ENCODE peak calls at places on chromosomes 2 and 18, in six cellular contexts. One of them, this sample, is unnamed.

GRCh38 chr18:3264362-3264761 is 2.4 kb downstream of the MYL12B start:
- DNase-seq in iris pigment epithelial cell: peak
- DNase-seq in GM12878: no peak
- DNase-seq in T-helper 9 cell: no peak
- DNase-seq in stimulated activated naive CD4-positive, alpha-beta T cell treated with Interleukin-2 at 50 U/mL for 16 hours: no peak
- DNase-seq in body of pancreas: no peak
- DNase-seq in this sample: peak

GRCh38 chr2:95372216-95372829 is 30.2 kb upstream of the FAHD2A start:
- DNase-seq in iris pigment epithelial cell: no peak
- DNase-seq in GM12878: no peak
- DNase-seq in T-helper 9 cell: no peak
- DNase-seq in stimulated activated naive CD4-positive, alpha-beta T cell treated with Interleukin-2 at 50 U/mL for 16 hours: no peak
- DNase-seq in body of pancreas: no peak
- DNase-seq in this sample: no peak

GRCh38 chr2:88880441-88880953 is 189.0 kb downstream of the RPIA start:
- DNase-seq in iris pigment epithelial cell: peak
- DNase-seq in GM12878: no peak
- DNase-seq in T-helper 9 cell: no peak
- DNase-seq in stimulated activated naive CD4-positive, alpha-beta T cell treated with Interleukin-2 at 50 U/mL for 16 hours: no peak
- DNase-seq in body of pancreas: peak
- DNase-seq in this sample: peak

GRCh38 chr2:164710252-164710633 is 89.0 kb upstream of the GRB14 start:
- DNase-seq in iris pigment epithelial cell: peak
- DNase-seq in GM12878: no peak
- DNase-seq in T-helper 9 cell: no peak
- DNase-seq in stimulated activated naive CD4-positive, alpha-beta T cell treated with Interleukin-2 at 50 U/mL for 16 hours: no peak
- DNase-seq in body of pancreas: no peak
- DNase-seq in this sample: peak

GRCh38 chr2:96517079-96517478 is 11.9 kb upstream of the NEURL3 start:
- DNase-seq in iris pigment epithelial cell: no peak
- DNase-seq in GM12878: no peak
- DNase-seq in T-helper 9 cell: no peak
- DNase-seq in stimulated activated naive CD4-positive, alpha-beta T cell treated with Interleukin-2 at 50 U/mL for 16 hours: no peak
- DNase-seq in body of pancreas: no peak
- DNase-seq in this sample: no peak

GRCh38 chr2:10720306-10720705 is 1.1 kb upstream of the ATP6V1C2 start:
- DNase-seq in iris pigment epithelial cell: no peak
- DNase-seq in GM12878: no peak
- DNase-seq in T-helper 9 cell: no peak
- DNase-seq in stimulated activated naive CD4-positive, alpha-beta T cell treated with Interleukin-2 at 50 U/mL for 16 hours: no peak
- DNase-seq in body of pancreas: no peak
- DNase-seq in this sample: no peak

GRCh38 chr2:193537531-193537930 is 1342.8 kb upstream of the TMEFF2 start:
- DNase-seq in iris pigment epithelial cell: no peak
- DNase-seq in GM12878: no peak
- DNase-seq in T-helper 9 cell: no peak
- DNase-seq in stimulated activated naive CD4-positive, alpha-beta T cell treated with Interleukin-2 at 50 U/mL for 16 hours: no peak
- DNase-seq in body of pancreas: no peak
- DNase-seq in this sample: no peak

GRCh38 chr2:30786923-30787685 is 20.1 kb downstream of the CAPN13 start:
- DNase-seq in iris pigment epithelial cell: no peak
- DNase-seq in GM12878: no peak
- DNase-seq in T-helper 9 cell: no peak
- DNase-seq in stimulated activated naive CD4-positive, alpha-beta T cell treated with Interleukin-2 at 50 U/mL for 16 hours: no peak
- DNase-seq in body of pancreas: no peak
- DNase-seq in this sample: no peak

GRCh38 chr2:120746179-120746549 is 10.5 kb downstream of the GLI2 start:
- DNase-seq in iris pigment epithelial cell: no peak
- DNase-seq in GM12878: no peak
- DNase-seq in T-helper 9 cell: no peak
- DNase-seq in stimulated activated naive CD4-positive, alpha-beta T cell treated with Interleukin-2 at 50 U/mL for 16 hours: no peak
- DNase-seq in body of pancreas: no peak
- DNase-seq in this sample: no peak

GRCh38 chr2:145006957-145007672 is 487.2 kb upstream of the ZEB2 start:
- DNase-seq in iris pigment epithelial cell: peak
- DNase-seq in GM12878: no peak
- DNase-seq in T-helper 9 cell: no peak
- DNase-seq in stimulated activated naive CD4-positive, alpha-beta T cell treated with Interleukin-2 at 50 U/mL for 16 hours: no peak
- DNase-seq in body of pancreas: peak
- DNase-seq in this sample: no peak

GRCh38 chr18:76905821-76906220 is 83.5 kb downstream of the ZNF236 start:
- DNase-seq in iris pigment epithelial cell: no peak
- DNase-seq in GM12878: no peak
- DNase-seq in T-helper 9 cell: no peak
- DNase-seq in stimulated activated naive CD4-positive, alpha-beta T cell treated with Interleukin-2 at 50 U/mL for 16 hours: no peak
- DNase-seq in body of pancreas: no peak
- DNase-seq in this sample: no peak

GRCh38 chr18:75346671-75347070 is 80.8 kb downstream of the SMIM21 start:
- DNase-seq in iris pigment epithelial cell: no peak
- DNase-seq in GM12878: no peak
- DNase-seq in T-helper 9 cell: no peak
- DNase-seq in stimulated activated naive CD4-positive, alpha-beta T cell treated with Interleukin-2 at 50 U/mL for 16 hours: no peak
- DNase-seq in body of pancreas: no peak
- DNase-seq in this sample: no peak

GRCh38 chr2:135744761-135745314 is 3.2 kb downstream of the UBXN4 start:
- DNase-seq in iris pigment epithelial cell: peak
- DNase-seq in GM12878: no peak
- DNase-seq in T-helper 9 cell: no peak
- DNase-seq in stimulated activated naive CD4-positive, alpha-beta T cell treated with Interleukin-2 at 50 U/mL for 16 hours: no peak
- DNase-seq in body of pancreas: peak
- DNase-seq in this sample: peak

GRCh38 chr2:96604104-96604503 is 34.0 kb downstream of the KANSL3 start:
- DNase-seq in iris pigment epithelial cell: no peak
- DNase-seq in GM12878: no peak
- DNase-seq in T-helper 9 cell: no peak
- DNase-seq in stimulated activated naive CD4-positive, alpha-beta T cell treated with Interleukin-2 at 50 U/mL for 16 hours: no peak
- DNase-seq in body of pancreas: no peak
- DNase-seq in this sample: no peak

GRCh38 chr18:6627621-6628020 is 101.9 kb upstream of the ARHGAP28 start:
- DNase-seq in iris pigment epithelial cell: peak
- DNase-seq in GM12878: no peak
- DNase-seq in T-helper 9 cell: no peak
- DNase-seq in stimulated activated naive CD4-positive, alpha-beta T cell treated with Interleukin-2 at 50 U/mL for 16 hours: no peak
- DNase-seq in body of pancreas: no peak
- DNase-seq in this sample: no peak

GRCh38 chr18:58255701-58256311 is 211.8 kb downstream of the NEDD4L start:
- DNase-seq in iris pigment epithelial cell: no peak
- DNase-seq in GM12878: no peak
- DNase-seq in T-helper 9 cell: no peak
- DNase-seq in stimulated activated naive CD4-positive, alpha-beta T cell treated with Interleukin-2 at 50 U/mL for 16 hours: no peak
- DNase-seq in body of pancreas: no peak
- DNase-seq in this sample: no peak

GRCh38 chr2:166494140-166494544 is at the start of gene SCN7A:
- DNase-seq in iris pigment epithelial cell: peak
- DNase-seq in GM12878: no peak
- DNase-seq in T-helper 9 cell: no peak
- DNase-seq in stimulated activated naive CD4-positive, alpha-beta T cell treated with Interleukin-2 at 50 U/mL for 16 hours: no peak
- DNase-seq in body of pancreas: peak
- DNase-seq in this sample: no peak

GRCh38 chr2:218024336-218024735 is 21.5 kb upstream of the TNS1 start:
- DNase-seq in iris pigment epithelial cell: no peak
- DNase-seq in GM12878: no peak
- DNase-seq in T-helper 9 cell: no peak
- DNase-seq in stimulated activated naive CD4-positive, alpha-beta T cell treated with Interleukin-2 at 50 U/mL for 16 hours: no peak
- DNase-seq in body of pancreas: peak
- DNase-seq in this sample: no peak

GRCh38 chr2:101146535-101146934 is 4.6 kb downstream of the TBC1D8 start:
- DNase-seq in iris pigment epithelial cell: no peak
- DNase-seq in GM12878: no peak
- DNase-seq in T-helper 9 cell: no peak
- DNase-seq in stimulated activated naive CD4-positive, alpha-beta T cell treated with Interleukin-2 at 50 U/mL for 16 hours: no peak
- DNase-seq in body of pancreas: no peak
- DNase-seq in this sample: no peak

GRCh38 chr2:78351208-78351607 is 674.3 kb upstream of the REG3G start:
- DNase-seq in iris pigment epithelial cell: peak
- DNase-seq in GM12878: no peak
- DNase-seq in T-helper 9 cell: no peak
- DNase-seq in stimulated activated naive CD4-positive, alpha-beta T cell treated with Interleukin-2 at 50 U/mL for 16 hours: no peak
- DNase-seq in body of pancreas: no peak
- DNase-seq in this sample: no peak

GRCh38 chr2:217568289-217568985 is 434.4 kb downstream of the TNS1 start:
- DNase-seq in iris pigment epithelial cell: no peak
- DNase-seq in GM12878: no peak
- DNase-seq in T-helper 9 cell: no peak
- DNase-seq in stimulated activated naive CD4-positive, alpha-beta T cell treated with Interleukin-2 at 50 U/mL for 16 hours: no peak
- DNase-seq in body of pancreas: no peak
- DNase-seq in this sample: no peak

GRCh38 chr2:106885981-106886915 is at the start of gene ST6GAL2:
- DNase-seq in iris pigment epithelial cell: peak
- DNase-seq in GM12878: no peak
- DNase-seq in T-helper 9 cell: no peak
- DNase-seq in stimulated activated naive CD4-positive, alpha-beta T cell treated with Interleukin-2 at 50 U/mL for 16 hours: no peak
- DNase-seq in body of pancreas: no peak
- DNase-seq in this sample: no peak

GRCh38 chr2:229178706-229179105 is 92.4 kb downstream of the PID1 start:
- DNase-seq in iris pigment epithelial cell: no peak
- DNase-seq in GM12878: no peak
- DNase-seq in T-helper 9 cell: no peak
- DNase-seq in stimulated activated naive CD4-positive, alpha-beta T cell treated with Interleukin-2 at 50 U/mL for 16 hours: no peak
- DNase-seq in body of pancreas: no peak
- DNase-seq in this sample: no peak

GRCh38 chr2:113167115-113167932 is 6.4 kb upstream of the PSD4 start:
- DNase-seq in iris pigment epithelial cell: no peak
- DNase-seq in GM12878: no peak
- DNase-seq in T-helper 9 cell: no peak
- DNase-seq in stimulated activated naive CD4-positive, alpha-beta T cell treated with Interleukin-2 at 50 U/mL for 16 hours: peak
- DNase-seq in body of pancreas: peak
- DNase-seq in this sample: peak

GRCh38 chr2:200616656-200617055 is 30.8 kb downstream of the AOX1 start:
- DNase-seq in iris pigment epithelial cell: peak
- DNase-seq in GM12878: no peak
- DNase-seq in T-helper 9 cell: no peak
- DNase-seq in stimulated activated naive CD4-positive, alpha-beta T cell treated with Interleukin-2 at 50 U/mL for 16 hours: no peak
- DNase-seq in body of pancreas: no peak
- DNase-seq in this sample: peak

GRCh38 chr2:156083707-156084494 is 248.6 kb downstream of the NR4A2 start:
- DNase-seq in iris pigment epithelial cell: no peak
- DNase-seq in GM12878: no peak
- DNase-seq in T-helper 9 cell: no peak
- DNase-seq in stimulated activated naive CD4-positive, alpha-beta T cell treated with Interleukin-2 at 50 U/mL for 16 hours: no peak
- DNase-seq in body of pancreas: no peak
- DNase-seq in this sample: peak

GRCh38 chr2:158733430-158733755 is 61.7 kb upstream of the DAPL1 start:
- DNase-seq in iris pigment epithelial cell: peak
- DNase-seq in GM12878: no peak
- DNase-seq in T-helper 9 cell: no peak
- DNase-seq in stimulated activated naive CD4-positive, alpha-beta T cell treated with Interleukin-2 at 50 U/mL for 16 hours: no peak
- DNase-seq in body of pancreas: no peak
- DNase-seq in this sample: no peak

GRCh38 chr2:66772618-66773017 is 337.7 kb downstream of the MEIS1 start:
- DNase-seq in iris pigment epithelial cell: no peak
- DNase-seq in GM12878: no peak
- DNase-seq in T-helper 9 cell: no peak
- DNase-seq in stimulated activated naive CD4-positive, alpha-beta T cell treated with Interleukin-2 at 50 U/mL for 16 hours: no peak
- DNase-seq in body of pancreas: no peak
- DNase-seq in this sample: peak

GRCh38 chr2:177165731-177166711 is 46.6 kb upstream of the HNRNPA3 start:
- DNase-seq in iris pigment epithelial cell: peak
- DNase-seq in GM12878: peak
- DNase-seq in T-helper 9 cell: no peak
- DNase-seq in stimulated activated naive CD4-positive, alpha-beta T cell treated with Interleukin-2 at 50 U/mL for 16 hours: no peak
- DNase-seq in body of pancreas: no peak
- DNase-seq in this sample: peak

GRCh38 chr18:12963069-12963468 is 15.3 kb downstream of the SEH1L start:
- DNase-seq in iris pigment epithelial cell: no peak
- DNase-seq in GM12878: no peak
- DNase-seq in T-helper 9 cell: no peak
- DNase-seq in stimulated activated naive CD4-positive, alpha-beta T cell treated with Interleukin-2 at 50 U/mL for 16 hours: no peak
- DNase-seq in body of pancreas: no peak
- DNase-seq in this sample: no peak

GRCh38 chr18:23735021-23735464 is 45.8 kb downstream of the LAMA3 start:
- DNase-seq in iris pigment epithelial cell: peak
- DNase-seq in GM12878: no peak
- DNase-seq in T-helper 9 cell: no peak
- DNase-seq in stimulated activated naive CD4-positive, alpha-beta T cell treated with Interleukin-2 at 50 U/mL for 16 hours: no peak
- DNase-seq in body of pancreas: no peak
- DNase-seq in this sample: no peak

GRCh38 chr2:54048117-54048785 is 67.2 kb upstream of the ACYP2 start:
- DNase-seq in iris pigment epithelial cell: no peak
- DNase-seq in GM12878: no peak
- DNase-seq in T-helper 9 cell: no peak
- DNase-seq in stimulated activated naive CD4-positive, alpha-beta T cell treated with Interleukin-2 at 50 U/mL for 16 hours: no peak
- DNase-seq in body of pancreas: no peak
- DNase-seq in this sample: no peak